ENCODE peak calls at places on chromosomes 5 and 9, in five cellular contexts. Q is IMR-90, M is cardiac muscle cell, F is thyroid gland, O is foreskin keratinocyte. C is an unnamed sample.

GRCh38 chr9:1001838-1002237 is 25.4 kb downstream of the DMRT3 start:
- DNase-seq in Q (no peak), M (no peak), F (no peak), O (no peak), C (no peak)

GRCh38 chr5:178120661-178121357 is 7.5 kb downstream of the N4BP3 start:
- DNase-seq in Q (peak; percentile 76), M (peak; percentile 89), F (peak; percentile 97), O (no peak), C (peak; percentile 88)

GRCh38 chr5:100026601-100027000 is 508.6 kb upstream of the FAM174A start:
- DNase-seq in Q (no peak), M (no peak), F (no peak), O (no peak), C (no peak)

GRCh38 chr9:21864505-21864904 is 62.1 kb downstream of the MTAP start:
- DNase-seq in Q (no peak), M (no peak), F (no peak), O (no peak), C (no peak)

GRCh38 chr9:83932001-83932400 is 10.8 kb upstream of the KIF27 start:
- DNase-seq in Q (no peak), M (no peak), F (no peak), O (no peak), C (no peak)

GRCh38 chr9:122366074-122366672 is 4.7 kb upstream of the PTGS1 start:
- DNase-seq in Q (peak; percentile 88), M (peak; percentile 80), F (no peak), O (no peak), C (no peak)

GRCh38 chr5:106523842-106524241 is 1146.9 kb downstream of the EFNA5 start:
- DNase-seq in Q (peak; percentile 5), M (no peak), F (no peak), O (no peak), C (no peak)

GRCh38 chr5:157516016-157516415 is 56.0 kb downstream of the NIPAL4 start:
- DNase-seq in Q (peak; percentile 94), M (peak; percentile 77), F (no peak), O (no peak), C (no peak)

GRCh38 chr5:95915999-95916686 is 45.5 kb downstream of the ELL2 start:
- DNase-seq in Q (no peak), M (no peak), F (no peak), O (no peak), C (no peak)

GRCh38 chr5:171437286-171437821 is 17.9 kb downstream of the FGF18 start:
- DNase-seq in Q (no peak), M (no peak), F (no peak), O (no peak), C (no peak)
- H3K27ac ChIP-seq in Q (no peak overlapping the region), M (no peak overlapping the region), F (no peak overlapping the region), O (no peak overlapping the region), C (no peak overlapping the region)

DNA sequence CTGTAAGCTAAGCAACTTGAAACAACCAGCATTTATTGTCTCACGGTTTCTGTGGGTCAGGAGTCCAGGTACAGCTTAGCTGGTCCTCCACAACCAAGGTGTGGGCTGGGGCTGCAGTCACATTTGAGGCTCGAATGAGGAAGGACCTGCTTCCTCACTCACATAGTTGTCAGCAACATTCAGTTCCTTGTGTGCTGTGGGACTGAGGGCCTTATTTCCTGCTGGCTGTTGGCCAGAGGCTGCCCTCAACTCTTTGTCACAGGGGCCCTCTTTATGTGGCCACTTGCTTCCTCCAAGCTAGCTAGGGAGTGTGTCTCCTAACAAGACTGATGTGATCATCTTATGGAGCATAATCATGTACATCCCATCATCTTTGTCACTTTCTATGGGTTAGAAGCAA is 29.2 kb upstream of the SEMA4D start:
- DNase-seq in Q (no peak), M (no peak), F (no peak), O (no peak), C (peak; percentile 45)
- H3K4me1 ChIP-seq in Q (peaks cover 4% of the 10 kb centered on the region), M (no peaks in the 10 kb centered on the region), F (no peaks in the 10 kb centered on the region), O (no peaks in the 10 kb centered on the region), C (no peaks in the 10 kb centered on the region)

DNA sequence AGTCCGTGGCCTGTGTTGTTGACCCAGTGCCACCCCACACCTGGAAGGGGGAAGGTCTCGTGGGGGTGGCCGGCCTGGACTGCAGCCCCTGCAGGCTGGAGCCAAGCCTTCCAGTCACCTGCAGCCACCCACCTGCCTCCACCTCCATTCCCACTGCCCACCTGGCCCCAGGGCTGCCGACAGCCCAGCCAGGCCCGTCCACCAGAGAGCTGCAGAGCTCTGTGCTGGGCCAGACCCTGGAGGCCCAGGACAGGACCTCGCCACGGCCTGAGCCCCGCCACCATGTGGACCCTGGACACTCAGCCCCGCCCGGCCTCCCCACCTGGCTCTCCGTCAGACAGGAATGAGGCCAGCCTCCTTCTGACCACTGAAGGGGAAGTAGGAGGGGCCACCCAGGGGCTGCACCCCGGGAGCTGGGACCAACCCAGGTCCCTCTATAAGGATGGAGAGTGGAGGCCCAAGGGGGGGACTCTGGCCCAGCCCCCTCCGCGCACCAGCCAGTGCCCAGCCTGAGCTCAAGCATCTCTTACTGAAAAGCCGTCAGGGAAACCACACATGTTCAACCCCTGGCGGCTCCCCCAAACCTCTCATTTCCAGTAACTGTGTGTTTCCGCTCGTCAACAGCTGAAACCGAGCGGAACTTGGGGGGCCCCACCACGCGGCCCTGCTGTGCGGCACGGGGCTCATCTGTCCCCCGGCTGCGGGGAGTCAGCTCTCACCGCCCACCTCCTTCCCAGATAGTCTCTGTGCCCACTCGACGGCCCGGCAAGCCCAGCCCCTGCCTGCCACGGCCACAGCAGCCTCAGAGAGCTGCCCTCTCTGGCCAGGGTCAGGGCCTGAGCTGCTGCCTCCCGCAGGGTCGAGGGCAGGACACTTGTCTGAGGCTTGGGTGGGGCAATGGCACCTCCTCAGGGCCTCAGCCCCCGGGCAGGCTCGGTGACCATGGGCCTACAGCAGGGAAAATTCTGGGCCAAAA is 12.8 kb downstream of the NOTCH1 start:
- DNase-seq in Q (no peak), M (no peak), F (no peak), O (no peak), C (no peak)
- H3K27ac ChIP-seq in Q (no peak overlapping the region), M (no peak overlapping the region), F (peak overlapping the region; percentile 23), O (no peak overlapping the region), C (peak overlapping the region; percentile 37)

DNA sequence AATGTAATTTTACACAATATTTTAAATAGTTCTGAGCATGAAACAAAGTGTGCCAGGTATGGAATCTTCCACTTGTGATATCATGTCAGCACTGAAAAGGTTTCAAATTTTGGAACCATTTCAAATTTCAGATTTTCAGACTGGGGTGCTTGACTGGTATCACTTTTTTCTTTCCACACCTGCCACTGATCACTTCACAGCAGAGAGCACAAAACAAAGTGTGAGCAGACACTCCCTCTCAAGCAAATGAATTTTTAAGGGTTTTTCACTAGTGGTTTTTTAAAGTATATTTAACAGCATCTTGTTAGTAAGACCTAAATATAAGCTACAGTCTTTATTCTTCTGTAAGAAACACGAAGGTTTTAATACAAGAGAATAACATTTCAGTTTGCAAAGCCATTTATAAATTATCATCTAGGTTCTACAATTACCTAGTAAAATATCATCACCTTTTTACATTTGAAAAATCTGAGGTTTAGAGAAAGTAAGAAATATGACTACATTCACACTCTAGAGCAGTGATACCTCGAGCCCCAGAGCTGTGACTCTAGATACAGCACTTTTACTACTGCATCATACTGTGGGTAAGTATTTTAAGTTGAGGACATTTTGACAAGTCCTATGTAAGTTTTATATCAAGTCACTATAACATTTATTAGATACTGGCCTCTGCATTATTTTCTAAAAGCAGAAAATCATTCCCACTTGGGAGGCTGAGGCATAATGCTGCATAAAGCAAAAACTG is 14.6 kb downstream of the GOLPH3 start:
- DNase-seq in Q (no peak), M (no peak), F (no peak), O (no peak), C (no peak)
- H3K4me1 ChIP-seq in Q (peaks cover 9% of the 10 kb centered on the region), M (peaks cover 15% of the 10 kb centered on the region), F (peaks cover 18% of the 10 kb centered on the region), O (no peaks in the 10 kb centered on the region), C (peaks cover 9% of the 10 kb centered on the region)

DNA sequence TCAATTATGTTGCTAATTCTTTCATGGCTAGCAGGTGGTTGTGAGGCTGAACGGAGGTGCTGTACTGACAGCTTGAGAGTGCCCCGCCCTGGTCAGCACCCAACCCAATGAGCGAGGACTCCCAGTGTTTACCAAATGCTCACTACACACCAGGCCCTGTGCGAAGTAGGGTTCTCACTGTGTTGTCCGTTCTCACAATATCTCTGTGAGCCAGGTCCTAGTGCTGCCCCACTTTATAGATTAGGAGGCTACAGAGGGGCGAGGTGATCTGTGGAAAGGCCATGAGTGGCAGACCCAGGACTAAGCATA is 28.2 kb downstream of the COL15A1 start:
- DNase-seq in Q (no peak), M (no peak), F (no peak), O (no peak), C (no peak)
- H3K27ac ChIP-seq in Q (peak overlapping the region; percentile 89), M (no peak overlapping the region), F (no peak overlapping the region), O (no peak overlapping the region), C (peak overlapping the region; percentile 44)

GRCh38 chr9:14275331-14275730 is 38.6 kb downstream of the NFIB start:
- DNase-seq in Q (no peak), M (no peak), F (no peak), O (no peak), C (no peak)
- H3K4me1 ChIP-seq in Q (peaks cover 4% of the 10 kb centered on the region), M (peaks cover 34% of the 10 kb centered on the region), F (peaks cover 38% of the 10 kb centered on the region), O (peaks cover 58% of the 10 kb centered on the region), C (peaks cover 23% of the 10 kb centered on the region)